ENCODE peak calls at places on chromosomes 16 and 17, in eight cellular contexts. One of them, this sample, is unnamed.

GRCh38 chr17:16363749-16364536 is 10.7 kb upstream of the CENPV start:
- DNase-seq in activated T-helper 1 cell treated with anti-CD3 and anti-CD28 coated beads, Interleukin-12 subunit alpha, Interleukin-12 subunit beta, Interleukin-2, Interleukin-4 antibody, amounts not matched to agents 30 ng/mL and 10 ng/mL and 1 ng/mL, durations not matched to agents 14 hours and 24 hours and 36 hours: peak; percentile 59
- DNase-seq in hepatic stellate cell: no peak
- DNase-seq in effector CD4-positive, alpha-beta T cell: peak; percentile 62
- DNase-seq in stimulated activated CD4-positive, alpha-beta T cell treated with anti-CD3 and anti-CD28 coated beads, Interleukin-4, amount 100 ng/mL, for 24 hours: peak; percentile 82
- DNase-seq in A172: peak; percentile 60
- DNase-seq in breast epithelium: no peak
- DNase-seq in activated CD4-positive, alpha-beta T cell treated with anti-CD3 and anti-CD28 coated beads, Interleukin-2, amount 50 U/mL, for 1 hour: peak; percentile 72
- DNase-seq in this sample: peak; percentile 74

GRCh38 chr17:50270430-50271172 is 3.7 kb upstream of the TMEM92 start:
- DNase-seq in breast epithelium: peak; percentile 50
- DNase-seq in hepatic stellate cell: peak; percentile 17
- DNase-seq in effector CD4-positive, alpha-beta T cell: no peak
- DNase-seq in activated T-helper 1 cell treated with anti-CD3 and anti-CD28 coated beads, Interleukin-12 subunit alpha, Interleukin-12 subunit beta, Interleukin-2, Interleukin-4 antibody, amounts not matched to agents 30 ng/mL and 10 ng/mL and 1 ng/mL, durations not matched to agents 14 hours and 24 hours and 36 hours: no peak
- DNase-seq in A172: peak; percentile 79
- DNase-seq in activated CD4-positive, alpha-beta T cell treated with anti-CD3 and anti-CD28 coated beads, Interleukin-2, amount 50 U/mL, for 1 hour: no peak
- DNase-seq in stimulated activated CD4-positive, alpha-beta T cell treated with anti-CD3 and anti-CD28 coated beads, Interleukin-4, amount 100 ng/mL, for 24 hours: no peak
- DNase-seq in this sample: peak; percentile 73

GRCh38 chr17:28392491-28392890 is 13.5 kb downstream of the SLC46A1 start:
- DNase-seq in breast epithelium: no peak
- DNase-seq in hepatic stellate cell: no peak
- DNase-seq in A172: no peak
- DNase-seq in activated T-helper 1 cell treated with anti-CD3 and anti-CD28 coated beads, Interleukin-12 subunit alpha, Interleukin-12 subunit beta, Interleukin-2, Interleukin-4 antibody, amounts not matched to agents 30 ng/mL and 10 ng/mL and 1 ng/mL, durations not matched to agents 14 hours and 24 hours and 36 hours: no peak
- DNase-seq in effector CD4-positive, alpha-beta T cell: no peak
- DNase-seq in activated CD4-positive, alpha-beta T cell treated with anti-CD3 and anti-CD28 coated beads, Interleukin-2, amount 50 U/mL, for 1 hour: no peak
- DNase-seq in stimulated activated CD4-positive, alpha-beta T cell treated with anti-CD3 and anti-CD28 coated beads, Interleukin-4, amount 100 ng/mL, for 24 hours: no peak
- DNase-seq in this sample: peak; percentile 55

GRCh38 chr17:55784666-55785065 is 33.8 kb downstream of the PCTP start:
- DNase-seq in breast epithelium: no peak
- DNase-seq in A172: no peak
- DNase-seq in activated CD4-positive, alpha-beta T cell treated with anti-CD3 and anti-CD28 coated beads, Interleukin-2, amount 50 U/mL, for 1 hour: no peak
- DNase-seq in stimulated activated CD4-positive, alpha-beta T cell treated with anti-CD3 and anti-CD28 coated beads, Interleukin-4, amount 100 ng/mL, for 24 hours: no peak
- DNase-seq in activated T-helper 1 cell treated with anti-CD3 and anti-CD28 coated beads, Interleukin-12 subunit alpha, Interleukin-12 subunit beta, Interleukin-2, Interleukin-4 antibody, amounts not matched to agents 30 ng/mL and 10 ng/mL and 1 ng/mL, durations not matched to agents 14 hours and 24 hours and 36 hours: no peak
- DNase-seq in effector CD4-positive, alpha-beta T cell: no peak
- DNase-seq in hepatic stellate cell: no peak
- DNase-seq in this sample: no peak

GRCh38 chr16:27764427-27764826 is 214.5 kb downstream of the KATNIP start:
- DNase-seq in effector CD4-positive, alpha-beta T cell: no peak
- DNase-seq in hepatic stellate cell: no peak
- DNase-seq in activated CD4-positive, alpha-beta T cell treated with anti-CD3 and anti-CD28 coated beads, Interleukin-2, amount 50 U/mL, for 1 hour: no peak
- DNase-seq in activated T-helper 1 cell treated with anti-CD3 and anti-CD28 coated beads, Interleukin-12 subunit alpha, Interleukin-12 subunit beta, Interleukin-2, Interleukin-4 antibody, amounts not matched to agents 30 ng/mL and 10 ng/mL and 1 ng/mL, durations not matched to agents 14 hours and 24 hours and 36 hours: no peak
- DNase-seq in A172: no peak
- DNase-seq in breast epithelium: no peak
- DNase-seq in stimulated activated CD4-positive, alpha-beta T cell treated with anti-CD3 and anti-CD28 coated beads, Interleukin-4, amount 100 ng/mL, for 24 hours: no peak
- DNase-seq in this sample: no peak

GRCh38 chr17:35129154-35129972 is 7.9 kb downstream of the FNDC8 start:
- DNase-seq in activated T-helper 1 cell treated with anti-CD3 and anti-CD28 coated beads, Interleukin-12 subunit alpha, Interleukin-12 subunit beta, Interleukin-2, Interleukin-4 antibody, amounts not matched to agents 30 ng/mL and 10 ng/mL and 1 ng/mL, durations not matched to agents 14 hours and 24 hours and 36 hours: no peak
- DNase-seq in hepatic stellate cell: no peak
- DNase-seq in stimulated activated CD4-positive, alpha-beta T cell treated with anti-CD3 and anti-CD28 coated beads, Interleukin-4, amount 100 ng/mL, for 24 hours: no peak
- DNase-seq in effector CD4-positive, alpha-beta T cell: no peak
- DNase-seq in breast epithelium: no peak
- DNase-seq in A172: no peak
- DNase-seq in activated CD4-positive, alpha-beta T cell treated with anti-CD3 and anti-CD28 coated beads, Interleukin-2, amount 50 U/mL, for 1 hour: no peak
- DNase-seq in this sample: peak; percentile 60

GRCh38 chr17:83128306-83129240 is 49.2 kb downstream of the METRNL start:
- DNase-seq in effector CD4-positive, alpha-beta T cell: no peak
- DNase-seq in A172: no peak
- DNase-seq in hepatic stellate cell: no peak
- DNase-seq in activated T-helper 1 cell treated with anti-CD3 and anti-CD28 coated beads, Interleukin-12 subunit alpha, Interleukin-12 subunit beta, Interleukin-2, Interleukin-4 antibody, amounts not matched to agents 30 ng/mL and 10 ng/mL and 1 ng/mL, durations not matched to agents 14 hours and 24 hours and 36 hours: no peak
- DNase-seq in breast epithelium: no peak
- DNase-seq in activated CD4-positive, alpha-beta T cell treated with anti-CD3 and anti-CD28 coated beads, Interleukin-2, amount 50 U/mL, for 1 hour: no peak
- DNase-seq in stimulated activated CD4-positive, alpha-beta T cell treated with anti-CD3 and anti-CD28 coated beads, Interleukin-4, amount 100 ng/mL, for 24 hours: no peak
- DNase-seq in this sample: no peak

GRCh38 chr17:48131216-48131824 is 23.8 kb downstream of the SNX11 start:
- DNase-seq in hepatic stellate cell: peak; percentile 77
- DNase-seq in stimulated activated CD4-positive, alpha-beta T cell treated with anti-CD3 and anti-CD28 coated beads, Interleukin-4, amount 100 ng/mL, for 24 hours: peak; percentile 65
- DNase-seq in effector CD4-positive, alpha-beta T cell: peak; percentile 46
- DNase-seq in activated T-helper 1 cell treated with anti-CD3 and anti-CD28 coated beads, Interleukin-12 subunit alpha, Interleukin-12 subunit beta, Interleukin-2, Interleukin-4 antibody, amounts not matched to agents 30 ng/mL and 10 ng/mL and 1 ng/mL, durations not matched to agents 14 hours and 24 hours and 36 hours: peak; percentile 41
- DNase-seq in A172: peak; percentile 83
- DNase-seq in breast epithelium: no peak
- DNase-seq in activated CD4-positive, alpha-beta T cell treated with anti-CD3 and anti-CD28 coated beads, Interleukin-2, amount 50 U/mL, for 1 hour: peak; percentile 34
- DNase-seq in this sample: peak; percentile 88

GRCh38 chr17:40284085-40284713 is 3.5 kb upstream of the CDC6 start:
- DNase-seq in A172: peak; percentile 79
- DNase-seq in effector CD4-positive, alpha-beta T cell: no peak
- DNase-seq in breast epithelium: no peak
- DNase-seq in activated CD4-positive, alpha-beta T cell treated with anti-CD3 and anti-CD28 coated beads, Interleukin-2, amount 50 U/mL, for 1 hour: no peak
- DNase-seq in hepatic stellate cell: peak; percentile 78
- DNase-seq in activated T-helper 1 cell treated with anti-CD3 and anti-CD28 coated beads, Interleukin-12 subunit alpha, Interleukin-12 subunit beta, Interleukin-2, Interleukin-4 antibody, amounts not matched to agents 30 ng/mL and 10 ng/mL and 1 ng/mL, durations not matched to agents 14 hours and 24 hours and 36 hours: no peak
- DNase-seq in stimulated activated CD4-positive, alpha-beta T cell treated with anti-CD3 and anti-CD28 coated beads, Interleukin-4, amount 100 ng/mL, for 24 hours: no peak
- DNase-seq in this sample: peak; percentile 73

GRCh38 chr16:11155284-11155806 is 100.7 kb downstream of the SOCS1 start:
- DNase-seq in hepatic stellate cell: peak; percentile 81
- DNase-seq in A172: peak; percentile 73
- DNase-seq in activated CD4-positive, alpha-beta T cell treated with anti-CD3 and anti-CD28 coated beads, Interleukin-2, amount 50 U/mL, for 1 hour: no peak
- DNase-seq in breast epithelium: no peak
- DNase-seq in effector CD4-positive, alpha-beta T cell: no peak
- DNase-seq in activated T-helper 1 cell treated with anti-CD3 and anti-CD28 coated beads, Interleukin-12 subunit alpha, Interleukin-12 subunit beta, Interleukin-2, Interleukin-4 antibody, amounts not matched to agents 30 ng/mL and 10 ng/mL and 1 ng/mL, durations not matched to agents 14 hours and 24 hours and 36 hours: no peak
- DNase-seq in stimulated activated CD4-positive, alpha-beta T cell treated with anti-CD3 and anti-CD28 coated beads, Interleukin-4, amount 100 ng/mL, for 24 hours: peak; percentile 8
- DNase-seq in this sample: peak; percentile 74

GRCh38 chr17:81553616-81554181 is 1.5 kb upstream of the FAAP100 start:
- DNase-seq in effector CD4-positive, alpha-beta T cell: no peak
- DNase-seq in A172: peak; percentile 99
- DNase-seq in activated T-helper 1 cell treated with anti-CD3 and anti-CD28 coated beads, Interleukin-12 subunit alpha, Interleukin-12 subunit beta, Interleukin-2, Interleukin-4 antibody, amounts not matched to agents 30 ng/mL and 10 ng/mL and 1 ng/mL, durations not matched to agents 14 hours and 24 hours and 36 hours: no peak
- DNase-seq in breast epithelium: no peak
- DNase-seq in activated CD4-positive, alpha-beta T cell treated with anti-CD3 and anti-CD28 coated beads, Interleukin-2, amount 50 U/mL, for 1 hour: no peak
- DNase-seq in hepatic stellate cell: peak; percentile 97
- DNase-seq in stimulated activated CD4-positive, alpha-beta T cell treated with anti-CD3 and anti-CD28 coated beads, Interleukin-4, amount 100 ng/mL, for 24 hours: no peak
- DNase-seq in this sample: peak; percentile 84

GRCh38 chr17:1709971-1710806 is at the start of gene TLCD2:
- DNase-seq in hepatic stellate cell: peak; percentile 88
- DNase-seq in stimulated activated CD4-positive, alpha-beta T cell treated with anti-CD3 and anti-CD28 coated beads, Interleukin-4, amount 100 ng/mL, for 24 hours: no peak
- DNase-seq in breast epithelium: no peak
- DNase-seq in activated CD4-positive, alpha-beta T cell treated with anti-CD3 and anti-CD28 coated beads, Interleukin-2, amount 50 U/mL, for 1 hour: no peak
- DNase-seq in activated T-helper 1 cell treated with anti-CD3 and anti-CD28 coated beads, Interleukin-12 subunit alpha, Interleukin-12 subunit beta, Interleukin-2, Interleukin-4 antibody, amounts not matched to agents 30 ng/mL and 10 ng/mL and 1 ng/mL, durations not matched to agents 14 hours and 24 hours and 36 hours: no peak
- DNase-seq in effector CD4-positive, alpha-beta T cell: no peak
- DNase-seq in A172: no peak
- DNase-seq in this sample: peak; percentile 94

GRCh38 chr17:81576621-81577277 is 24.6 kb upstream of the FAAP100 start:
- DNase-seq in breast epithelium: no peak
- DNase-seq in hepatic stellate cell: peak; percentile 95
- DNase-seq in A172: peak; percentile 88
- DNase-seq in effector CD4-positive, alpha-beta T cell: no peak
- DNase-seq in stimulated activated CD4-positive, alpha-beta T cell treated with anti-CD3 and anti-CD28 coated beads, Interleukin-4, amount 100 ng/mL, for 24 hours: no peak
- DNase-seq in activated CD4-positive, alpha-beta T cell treated with anti-CD3 and anti-CD28 coated beads, Interleukin-2, amount 50 U/mL, for 1 hour: no peak
- DNase-seq in activated T-helper 1 cell treated with anti-CD3 and anti-CD28 coated beads, Interleukin-12 subunit alpha, Interleukin-12 subunit beta, Interleukin-2, Interleukin-4 antibody, amounts not matched to agents 30 ng/mL and 10 ng/mL and 1 ng/mL, durations not matched to agents 14 hours and 24 hours and 36 hours: no peak
- DNase-seq in this sample: peak; percentile 78

GRCh38 chr17:37527249-37527851 is 37.7 kb downstream of the DUSP14 start:
- DNase-seq in activated T-helper 1 cell treated with anti-CD3 and anti-CD28 coated beads, Interleukin-12 subunit alpha, Interleukin-12 subunit beta, Interleukin-2, Interleukin-4 antibody, amounts not matched to agents 30 ng/mL and 10 ng/mL and 1 ng/mL, durations not matched to agents 14 hours and 24 hours and 36 hours: no peak
- DNase-seq in breast epithelium: no peak
- DNase-seq in effector CD4-positive, alpha-beta T cell: no peak
- DNase-seq in activated CD4-positive, alpha-beta T cell treated with anti-CD3 and anti-CD28 coated beads, Interleukin-2, amount 50 U/mL, for 1 hour: no peak
- DNase-seq in A172: peak; percentile 49
- DNase-seq in hepatic stellate cell: peak; percentile 41
- DNase-seq in stimulated activated CD4-positive, alpha-beta T cell treated with anti-CD3 and anti-CD28 coated beads, Interleukin-4, amount 100 ng/mL, for 24 hours: peak; percentile 27
- DNase-seq in this sample: peak; percentile 62

GRCh38 chr17:71828182-71828596 is 292.6 kb upstream of the SOX9 start:
- DNase-seq in breast epithelium: no peak
- DNase-seq in activated CD4-positive, alpha-beta T cell treated with anti-CD3 and anti-CD28 coated beads, Interleukin-2, amount 50 U/mL, for 1 hour: no peak
- DNase-seq in A172: peak; percentile 81
- DNase-seq in effector CD4-positive, alpha-beta T cell: no peak
- DNase-seq in stimulated activated CD4-positive, alpha-beta T cell treated with anti-CD3 and anti-CD28 coated beads, Interleukin-4, amount 100 ng/mL, for 24 hours: no peak
- DNase-seq in activated T-helper 1 cell treated with anti-CD3 and anti-CD28 coated beads, Interleukin-12 subunit alpha, Interleukin-12 subunit beta, Interleukin-2, Interleukin-4 antibody, amounts not matched to agents 30 ng/mL and 10 ng/mL and 1 ng/mL, durations not matched to agents 14 hours and 24 hours and 36 hours: no peak
- DNase-seq in hepatic stellate cell: no peak
- DNase-seq in this sample: peak; percentile 62

GRCh38 chr16:87723224-87723619 is 42.6 kb downstream of the KLHDC4 start:
- DNase-seq in activated T-helper 1 cell treated with anti-CD3 and anti-CD28 coated beads, Interleukin-12 subunit alpha, Interleukin-12 subunit beta, Interleukin-2, Interleukin-4 antibody, amounts not matched to agents 30 ng/mL and 10 ng/mL and 1 ng/mL, durations not matched to agents 14 hours and 24 hours and 36 hours: no peak
- DNase-seq in A172: peak; percentile 94
- DNase-seq in activated CD4-positive, alpha-beta T cell treated with anti-CD3 and anti-CD28 coated beads, Interleukin-2, amount 50 U/mL, for 1 hour: no peak
- DNase-seq in stimulated activated CD4-positive, alpha-beta T cell treated with anti-CD3 and anti-CD28 coated beads, Interleukin-4, amount 100 ng/mL, for 24 hours: no peak
- DNase-seq in hepatic stellate cell: no peak
- DNase-seq in breast epithelium: no peak
- DNase-seq in effector CD4-positive, alpha-beta T cell: no peak
- DNase-seq in this sample: no peak

GRCh38 chr17:21524211-21524591 is 148.0 kb downstream of the KCNJ12 start:
- DNase-seq in hepatic stellate cell: peak; percentile 77
- DNase-seq in A172: no peak
- DNase-seq in activated CD4-positive, alpha-beta T cell treated with anti-CD3 and anti-CD28 coated beads, Interleukin-2, amount 50 U/mL, for 1 hour: no peak
- DNase-seq in effector CD4-positive, alpha-beta T cell: no peak
- DNase-seq in stimulated activated CD4-positive, alpha-beta T cell treated with anti-CD3 and anti-CD28 coated beads, Interleukin-4, amount 100 ng/mL, for 24 hours: no peak
- DNase-seq in breast epithelium: no peak
- DNase-seq in activated T-helper 1 cell treated with anti-CD3 and anti-CD28 coated beads, Interleukin-12 subunit alpha, Interleukin-12 subunit beta, Interleukin-2, Interleukin-4 antibody, amounts not matched to agents 30 ng/mL and 10 ng/mL and 1 ng/mL, durations not matched to agents 14 hours and 24 hours and 36 hours: no peak
- DNase-seq in this sample: no peak

GRCh38 chr17:82859431-82860403 is 19.9 kb upstream of the ZNF750 start:
- DNase-seq in activated T-helper 1 cell treated with anti-CD3 and anti-CD28 coated beads, Interleukin-12 subunit alpha, Interleukin-12 subunit beta, Interleukin-2, Interleukin-4 antibody, amounts not matched to agents 30 ng/mL and 10 ng/mL and 1 ng/mL, durations not matched to agents 14 hours and 24 hours and 36 hours: peak; percentile 46
- DNase-seq in breast epithelium: no peak
- DNase-seq in activated CD4-positive, alpha-beta T cell treated with anti-CD3 and anti-CD28 coated beads, Interleukin-2, amount 50 U/mL, for 1 hour: peak; percentile 59
- DNase-seq in effector CD4-positive, alpha-beta T cell: peak; percentile 47
- DNase-seq in stimulated activated CD4-positive, alpha-beta T cell treated with anti-CD3 and anti-CD28 coated beads, Interleukin-4, amount 100 ng/mL, for 24 hours: peak; percentile 68
- DNase-seq in hepatic stellate cell: peak; percentile 93
- DNase-seq in A172: peak; percentile 93
- DNase-seq in this sample: peak; percentile 65

GRCh38 chr16:74832228-74832627 is 57.6 kb upstream of the FA2H start:
- DNase-seq in breast epithelium: no peak
- DNase-seq in activated CD4-positive, alpha-beta T cell treated with anti-CD3 and anti-CD28 coated beads, Interleukin-2, amount 50 U/mL, for 1 hour: no peak
- DNase-seq in activated T-helper 1 cell treated with anti-CD3 and anti-CD28 coated beads, Interleukin-12 subunit alpha, Interleukin-12 subunit beta, Interleukin-2, Interleukin-4 antibody, amounts not matched to agents 30 ng/mL and 10 ng/mL and 1 ng/mL, durations not matched to agents 14 hours and 24 hours and 36 hours: no peak
- DNase-seq in stimulated activated CD4-positive, alpha-beta T cell treated with anti-CD3 and anti-CD28 coated beads, Interleukin-4, amount 100 ng/mL, for 24 hours: no peak
- DNase-seq in effector CD4-positive, alpha-beta T cell: no peak
- DNase-seq in A172: no peak
- DNase-seq in hepatic stellate cell: no peak
- DNase-seq in this sample: no peak

GRCh38 chr16:82067042-82067809 is 32.2 kb downstream of the HSD17B2 start:
- DNase-seq in activated T-helper 1 cell treated with anti-CD3 and anti-CD28 coated beads, Interleukin-12 subunit alpha, Interleukin-12 subunit beta, Interleukin-2, Interleukin-4 antibody, amounts not matched to agents 30 ng/mL and 10 ng/mL and 1 ng/mL, durations not matched to agents 14 hours and 24 hours and 36 hours: no peak
- DNase-seq in effector CD4-positive, alpha-beta T cell: no peak
- DNase-seq in activated CD4-positive, alpha-beta T cell treated with anti-CD3 and anti-CD28 coated beads, Interleukin-2, amount 50 U/mL, for 1 hour: no peak
- DNase-seq in A172: no peak
- DNase-seq in stimulated activated CD4-positive, alpha-beta T cell treated with anti-CD3 and anti-CD28 coated beads, Interleukin-4, amount 100 ng/mL, for 24 hours: no peak
- DNase-seq in hepatic stellate cell: no peak
- DNase-seq in breast epithelium: no peak
- DNase-seq in this sample: peak; percentile 33

GRCh38 chr17:79793924-79794304 is 3.0 kb downstream of the CBX8 start:
- DNase-seq in hepatic stellate cell: peak; percentile 95
- DNase-seq in stimulated activated CD4-positive, alpha-beta T cell treated with anti-CD3 and anti-CD28 coated beads, Interleukin-4, amount 100 ng/mL, for 24 hours: no peak
- DNase-seq in activated CD4-positive, alpha-beta T cell treated with anti-CD3 and anti-CD28 coated beads, Interleukin-2, amount 50 U/mL, for 1 hour: no peak
- DNase-seq in A172: no peak
- DNase-seq in effector CD4-positive, alpha-beta T cell: no peak
- DNase-seq in activated T-helper 1 cell treated with anti-CD3 and anti-CD28 coated beads, Interleukin-12 subunit alpha, Interleukin-12 subunit beta, Interleukin-2, Interleukin-4 antibody, amounts not matched to agents 30 ng/mL and 10 ng/mL and 1 ng/mL, durations not matched to agents 14 hours and 24 hours and 36 hours: no peak
- DNase-seq in breast epithelium: no peak
- DNase-seq in this sample: peak; percentile 88

GRCh38 chr17:17808706-17809432 is 27.9 kb downstream of the SREBF1 start:
- DNase-seq in activated CD4-positive, alpha-beta T cell treated with anti-CD3 and anti-CD28 coated beads, Interleukin-2, amount 50 U/mL, for 1 hour: no peak
- DNase-seq in hepatic stellate cell: no peak
- DNase-seq in A172: peak; percentile 29
- DNase-seq in activated T-helper 1 cell treated with anti-CD3 and anti-CD28 coated beads, Interleukin-12 subunit alpha, Interleukin-12 subunit beta, Interleukin-2, Interleukin-4 antibody, amounts not matched to agents 30 ng/mL and 10 ng/mL and 1 ng/mL, durations not matched to agents 14 hours and 24 hours and 36 hours: no peak
- DNase-seq in effector CD4-positive, alpha-beta T cell: no peak
- DNase-seq in breast epithelium: no peak
- DNase-seq in stimulated activated CD4-positive, alpha-beta T cell treated with anti-CD3 and anti-CD28 coated beads, Interleukin-4, amount 100 ng/mL, for 24 hours: no peak
- DNase-seq in this sample: no peak

GRCh38 chr17:69607162-69607834 is 192.8 kb downstream of the MAP2K6 start:
- DNase-seq in breast epithelium: peak; percentile 60
- DNase-seq in activated T-helper 1 cell treated with anti-CD3 and anti-CD28 coated beads, Interleukin-12 subunit alpha, Interleukin-12 subunit beta, Interleukin-2, Interleukin-4 antibody, amounts not matched to agents 30 ng/mL and 10 ng/mL and 1 ng/mL, durations not matched to agents 14 hours and 24 hours and 36 hours: peak; percentile 24
- DNase-seq in A172: peak; percentile 53
- DNase-seq in hepatic stellate cell: peak; percentile 25
- DNase-seq in stimulated activated CD4-positive, alpha-beta T cell treated with anti-CD3 and anti-CD28 coated beads, Interleukin-4, amount 100 ng/mL, for 24 hours: no peak
- DNase-seq in activated CD4-positive, alpha-beta T cell treated with anti-CD3 and anti-CD28 coated beads, Interleukin-2, amount 50 U/mL, for 1 hour: peak; percentile 6
- DNase-seq in effector CD4-positive, alpha-beta T cell: no peak
- DNase-seq in this sample: peak; percentile 60

GRCh38 chr17:44733753-44734152 is 25.0 kb upstream of the ADAM11 start:
- DNase-seq in breast epithelium: no peak
- DNase-seq in hepatic stellate cell: no peak
- DNase-seq in activated T-helper 1 cell treated with anti-CD3 and anti-CD28 coated beads, Interleukin-12 subunit alpha, Interleukin-12 subunit beta, Interleukin-2, Interleukin-4 antibody, amounts not matched to agents 30 ng/mL and 10 ng/mL and 1 ng/mL, durations not matched to agents 14 hours and 24 hours and 36 hours: no peak
- DNase-seq in stimulated activated CD4-positive, alpha-beta T cell treated with anti-CD3 and anti-CD28 coated beads, Interleukin-4, amount 100 ng/mL, for 24 hours: no peak
- DNase-seq in A172: peak; percentile 25
- DNase-seq in effector CD4-positive, alpha-beta T cell: no peak
- DNase-seq in activated CD4-positive, alpha-beta T cell treated with anti-CD3 and anti-CD28 coated beads, Interleukin-2, amount 50 U/mL, for 1 hour: no peak
- DNase-seq in this sample: no peak

GRCh38 chr16:3458278-3458851 is 14.9 kb downstream of the NAA60 start:
- DNase-seq in hepatic stellate cell: peak; percentile 72
- DNase-seq in effector CD4-positive, alpha-beta T cell: no peak
- DNase-seq in activated T-helper 1 cell treated with anti-CD3 and anti-CD28 coated beads, Interleukin-12 subunit alpha, Interleukin-12 subunit beta, Interleukin-2, Interleukin-4 antibody, amounts not matched to agents 30 ng/mL and 10 ng/mL and 1 ng/mL, durations not matched to agents 14 hours and 24 hours and 36 hours: no peak
- DNase-seq in breast epithelium: no peak
- DNase-seq in stimulated activated CD4-positive, alpha-beta T cell treated with anti-CD3 and anti-CD28 coated beads, Interleukin-4, amount 100 ng/mL, for 24 hours: no peak
- DNase-seq in activated CD4-positive, alpha-beta T cell treated with anti-CD3 and anti-CD28 coated beads, Interleukin-2, amount 50 U/mL, for 1 hour: no peak
- DNase-seq in A172: peak; percentile 26
- DNase-seq in this sample: peak; percentile 70

GRCh38 chr17:45345554-45346254 is 28.9 kb upstream of the MAP3K14 start:
- DNase-seq in stimulated activated CD4-positive, alpha-beta T cell treated with anti-CD3 and anti-CD28 coated beads, Interleukin-4, amount 100 ng/mL, for 24 hours: no peak
- DNase-seq in breast epithelium: peak; percentile 0
- DNase-seq in effector CD4-positive, alpha-beta T cell: no peak
- DNase-seq in activated CD4-positive, alpha-beta T cell treated with anti-CD3 and anti-CD28 coated beads, Interleukin-2, amount 50 U/mL, for 1 hour: no peak
- DNase-seq in hepatic stellate cell: no peak
- DNase-seq in A172: peak; percentile 85
- DNase-seq in activated T-helper 1 cell treated with anti-CD3 and anti-CD28 coated beads, Interleukin-12 subunit alpha, Interleukin-12 subunit beta, Interleukin-2, Interleukin-4 antibody, amounts not matched to agents 30 ng/mL and 10 ng/mL and 1 ng/mL, durations not matched to agents 14 hours and 24 hours and 36 hours: no peak
- DNase-seq in this sample: peak; percentile 78

GRCh38 chr16:21952040-21952792 is 945 bp upstream of the UQCRC2 start:
- DNase-seq in stimulated activated CD4-positive, alpha-beta T cell treated with anti-CD3 and anti-CD28 coated beads, Interleukin-4, amount 100 ng/mL, for 24 hours: peak; percentile 81
- DNase-seq in breast epithelium: peak; percentile 58
- DNase-seq in effector CD4-positive, alpha-beta T cell: peak; percentile 71
- DNase-seq in A172: peak; percentile 68
- DNase-seq in activated CD4-positive, alpha-beta T cell treated with anti-CD3 and anti-CD28 coated beads, Interleukin-2, amount 50 U/mL, for 1 hour: peak; percentile 69
- DNase-seq in activated T-helper 1 cell treated with anti-CD3 and anti-CD28 coated beads, Interleukin-12 subunit alpha, Interleukin-12 subunit beta, Interleukin-2, Interleukin-4 antibody, amounts not matched to agents 30 ng/mL and 10 ng/mL and 1 ng/mL, durations not matched to agents 14 hours and 24 hours and 36 hours: peak; percentile 67
- DNase-seq in hepatic stellate cell: peak; percentile 35
- DNase-seq in this sample: peak; percentile 81